ENCODE peak calls at places on chromosome 14, in nine cellular contexts. P, O, V, A, X, Z, U, T and N are unnamed samples.

GRCh38 chr14:50229646-50230045 is 1.7 kb downstream of the SOS2 start:
- DNase-seq in P (no peak), O (no peak), V (no peak), A (no peak), X (no peak), Z (no peak), U (no peak), T (no peak), N (no peak)

GRCh38 chr14:81931828-81932227 is 398.2 kb upstream of the SEL1L start:
- DNase-seq in P (no peak), O (no peak), V (no peak), A (no peak), X (no peak), Z (no peak), U (no peak), T (no peak), N (no peak)

GRCh38 chr14:89378119-89378518 is 38.9 kb downstream of the FOXN3 start:
- DNase-seq in P (no peak), O (peak), V (no peak), A (no peak), X (no peak), Z (peak), U (peak), T (peak), N (peak)

GRCh38 chr14:80239631-80240030 is 28.3 kb upstream of the DIO2 start:
- DNase-seq in P (no peak), O (no peak), V (no peak), A (no peak), X (no peak), Z (no peak), U (no peak), T (peak), N (no peak)

GRCh38 chr14:54673193-54674121 is 106.5 kb downstream of the SAMD4A start:
- DNase-seq in P (no peak), O (peak), V (no peak), A (no peak), X (no peak), Z (no peak), U (no peak), T (peak), N (no peak)

GRCh38 chr14:51302319-51303030 is 62.4 kb downstream of the TMX1 start:
- DNase-seq in P (no peak), O (no peak), V (no peak), A (no peak), X (no peak), Z (no peak), U (no peak), T (peak), N (peak)

GRCh38 chr14:84857571-84857970 is 672.4 kb upstream of the FLRT2 start:
- DNase-seq in P (no peak), O (no peak), V (no peak), A (no peak), X (no peak), Z (no peak), U (no peak), T (peak), N (peak)

GRCh38 chr14:80211143-80212024 is at the start of gene DIO2:
- DNase-seq in P (no peak), O (no peak), V (no peak), A (no peak), X (peak), Z (no peak), U (no peak), T (peak), N (peak)

GRCh38 chr14:44812672-44813071 is 149.1 kb downstream of the KLHL28 start:
- DNase-seq in P (no peak), O (no peak), V (no peak), A (no peak), X (no peak), Z (no peak), U (no peak), T (no peak), N (no peak)

GRCh38 chr14:103558071-103558882 is 4.2 kb downstream of the BAG5 start:
- DNase-seq in P (no peak), O (no peak), V (peak), A (no peak), X (peak), Z (no peak), U (no peak), T (peak), N (peak)

GRCh38 chr14:39426605-39427004 is 5.6 kb downstream of the FBXO33 start:
- DNase-seq in P (no peak), O (peak), V (no peak), A (no peak), X (no peak), Z (no peak), U (no peak), T (peak), N (peak)

GRCh38 chr14:56422703-56423213 is 156.8 kb upstream of the TMEM260 start:
- DNase-seq in P (no peak), O (peak), V (peak), A (peak), X (peak), Z (peak), U (peak), T (peak), N (peak)

GRCh38 chr14:48398675-48399282 is 723.4 kb upstream of the MDGA2 start:
- DNase-seq in P (no peak), O (peak), V (no peak), A (no peak), X (no peak), Z (no peak), U (peak), T (peak), N (peak)

GRCh38 chr14:35400707-35401421 is 3.7 kb downstream of the NFKBIA start:
- DNase-seq in P (no peak), O (no peak), V (no peak), A (peak), X (no peak), Z (no peak), U (no peak), T (peak), N (peak)

GRCh38 chr14:68012861-68013260 is 193.3 kb downstream of the RAD51B start:
- DNase-seq in P (no peak), O (no peak), V (no peak), A (no peak), X (no peak), Z (no peak), U (no peak), T (no peak), N (no peak)

GRCh38 chr14:85867450-85867849 is 337.5 kb downstream of the FLRT2 start:
- DNase-seq in P (no peak), O (no peak), V (no peak), A (no peak), X (no peak), Z (no peak), U (peak), T (no peak), N (peak)

GRCh38 chr14:20559461-20559904 is 1.4 kb downstream of the RNASE9 start:
- DNase-seq in P (no peak), O (no peak), V (no peak), A (no peak), X (no peak), Z (no peak), U (no peak), T (no peak), N (no peak)

GRCh38 chr14:49464885-49465284 is 121.3 kb downstream of the RPS29 start:
- DNase-seq in P (no peak), O (no peak), V (no peak), A (no peak), X (no peak), Z (no peak), U (peak), T (peak), N (no peak)

GRCh38 chr14:33014710-33015109 is 76.0 kb downstream of the NPAS3 start:
- DNase-seq in P (no peak), O (no peak), V (no peak), A (no peak), X (no peak), Z (no peak), U (no peak), T (no peak), N (no peak)

GRCh38 chr14:57323703-57324102 is 54.9 kb downstream of the AP5M1 start:
- DNase-seq in P (no peak), O (no peak), V (no peak), A (no peak), X (no peak), Z (no peak), U (no peak), T (no peak), N (no peak)

GRCh38 chr14:64745511-64746041 is 41.4 kb downstream of the PLEKHG3 start:
- DNase-seq in P (no peak), O (peak), V (no peak), A (no peak), X (no peak), Z (no peak), U (no peak), T (peak), N (no peak)

GRCh38 chr14:51521764-51522163 is 129.9 kb upstream of the FRMD6 start:
- DNase-seq in P (no peak), O (peak), V (no peak), A (no peak), X (no peak), Z (peak), U (no peak), T (peak), N (no peak)

GRCh38 chr14:34926552-34926951 is 51.4 kb upstream of the BAZ1A start:
- DNase-seq in P (no peak), O (no peak), V (no peak), A (no peak), X (no peak), Z (no peak), U (no peak), T (peak), N (no peak)

GRCh38 chr14:68271996-68272395 is 452.4 kb downstream of the RAD51B start:
- DNase-seq in P (no peak), O (no peak), V (no peak), A (no peak), X (no peak), Z (no peak), U (no peak), T (no peak), N (no peak)

GRCh38 chr14:77892381-77892871 is 92.5 kb downstream of the ADCK1 start:
- DNase-seq in P (no peak), O (peak), V (no peak), A (no peak), X (peak), Z (no peak), U (no peak), T (peak), N (peak)

GRCh38 chr14:50620341-50620740 is 47.8 kb downstream of the SAV1 start:
- DNase-seq in P (no peak), O (peak), V (no peak), A (no peak), X (no peak), Z (no peak), U (no peak), T (peak), N (peak)

GRCh38 chr14:50839696-50840095 is 8.7 kb upstream of the NIN start:
- DNase-seq in P (no peak), O (no peak), V (no peak), A (no peak), X (no peak), Z (no peak), U (no peak), T (no peak), N (no peak)

GRCh38 chr14:39368261-39368959 is 63.8 kb downstream of the FBXO33 start:
- DNase-seq in P (no peak), O (peak), V (no peak), A (peak), X (no peak), Z (peak), U (peak), T (peak), N (peak)

GRCh38 chr14:30005114-30005698 is 77.6 kb upstream of the PRKD1 start:
- DNase-seq in P (no peak), O (peak), V (no peak), A (no peak), X (no peak), Z (peak), U (peak), T (peak), N (peak)

GRCh38 chr14:65255029-65255545 is 152.8 kb upstream of the MAX start:
- DNase-seq in P (no peak), O (peak), V (no peak), A (no peak), X (no peak), Z (no peak), U (peak), T (peak), N (peak)

GRCh38 chr14:38964630-38965029 is 138.4 kb downstream of the SEC23A start:
- DNase-seq in P (no peak), O (peak), V (no peak), A (no peak), X (no peak), Z (peak), U (no peak), T (peak), N (peak)

GRCh38 chr14:76272774-76273173 is 103.2 kb upstream of the ESRRB start:
- DNase-seq in P (no peak), O (no peak), V (no peak), A (no peak), X (no peak), Z (no peak), U (no peak), T (no peak), N (no peak)

GRCh38 chr14:101598159-101598558 is 36.9 kb downstream of the DIO3 start:
- DNase-seq in P (no peak), O (no peak), V (peak), A (peak), X (peak), Z (no peak), U (no peak), T (no peak), N (no peak)

GRCh38 chr14:101598571-101599233 is 37.4 kb downstream of the DIO3 start:
- DNase-seq in P (no peak), O (no peak), V (peak), A (no peak), X (peak), Z (no peak), U (no peak), T (no peak), N (no peak)

GRCh38 chr14:101595349-101595748 is 34.1 kb downstream of the DIO3 start:
- DNase-seq in P (no peak), O (no peak), V (peak), A (no peak), X (no peak), Z (no peak), U (no peak), T (no peak), N (no peak)

GRCh38 chr14:101595887-101596721 is 34.8 kb downstream of the DIO3 start:
- DNase-seq in P (peak), O (no peak), V (peak), A (peak), X (peak), Z (no peak), U (no peak), T (no peak), N (no peak)

DNA sequence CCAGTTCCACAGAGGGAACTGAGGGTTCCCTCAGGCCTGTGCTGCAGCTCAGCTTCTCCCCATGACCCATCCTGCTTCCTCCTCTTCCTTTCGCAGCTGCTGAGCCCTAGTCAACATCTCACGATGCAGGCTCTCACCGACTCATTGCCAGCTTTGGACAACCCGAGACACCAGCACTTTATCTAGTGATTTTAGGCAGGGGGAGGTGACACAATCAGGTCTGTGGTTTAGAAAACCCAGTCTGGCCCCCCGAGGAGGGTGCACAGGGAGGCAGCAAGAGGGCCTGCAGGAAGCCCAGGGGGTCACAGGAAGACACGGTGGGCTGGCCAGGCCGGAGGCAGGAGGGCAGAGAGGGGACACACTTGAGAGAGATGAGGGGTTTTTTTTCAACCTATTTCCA is 35.4 kb downstream of the DIO3 start:
- DNase-seq in P (no peak), O (no peak), V (peak), A (no peak), X (peak), Z (no peak), U (no peak), T (no peak), N (no peak)
- H3K4me3 ChIP-seq in P (peak), O (no peak), V (no peak), A (no peak), X (no peak), Z (no peak), U (no peak), T (no peak), N (no peak)

GRCh38 chr14:31933716-31934115 is 143.4 kb upstream of the ARHGAP5 start:
- DNase-seq in P (no peak), O (no peak), V (no peak), A (no peak), X (no peak), Z (no peak), U (no peak), T (peak), N (no peak)

GRCh38 chr14:31936100-31936499 is 141.0 kb upstream of the ARHGAP5 start:
- DNase-seq in P (no peak), O (no peak), V (peak), A (peak), X (no peak), Z (no peak), U (no peak), T (peak), N (no peak)

GRCh38 chr14:31935406-31935805 is 141.7 kb upstream of the ARHGAP5 start:
- DNase-seq in P (no peak), O (no peak), V (no peak), A (no peak), X (no peak), Z (no peak), U (no peak), T (peak), N (no peak)

GRCh38 chr14:31932675-31933074 is 144.4 kb upstream of the ARHGAP5 start:
- DNase-seq in P (no peak), O (no peak), V (no peak), A (no peak), X (no peak), Z (no peak), U (no peak), T (no peak), N (no peak)

DNA sequence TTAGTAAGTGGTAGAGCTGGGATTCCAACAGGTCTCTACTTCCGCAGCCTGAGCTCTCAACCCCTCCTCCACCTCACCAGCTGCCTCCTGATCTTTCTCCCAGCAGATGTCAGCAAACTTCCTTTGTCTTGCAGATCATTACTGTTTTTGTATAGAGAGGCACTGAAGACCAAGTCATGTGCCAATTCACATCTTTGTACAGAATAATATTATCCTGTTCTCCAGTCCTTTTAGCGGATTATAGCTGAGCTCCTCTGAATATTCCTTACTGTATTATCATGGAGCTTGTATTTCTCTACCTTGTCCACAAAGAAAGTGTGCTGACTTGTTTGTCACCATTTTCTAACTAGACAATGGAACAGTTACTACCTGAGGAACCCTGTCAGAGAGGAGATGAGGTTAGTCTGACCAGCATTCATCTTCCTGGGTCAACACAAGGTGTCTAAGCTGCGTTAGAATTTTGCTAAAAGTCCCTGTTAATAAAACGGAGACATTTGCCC is 142.3 kb upstream of the ARHGAP5 start:
- DNase-seq in P (no peak), O (peak), V (peak), A (peak), X (peak), Z (no peak), U (peak), T (peak), N (peak)
- TF ChIP-seq CTCF in P (no peak), O (peak), V (peak), A (peak), X (peak), Z (peak), U (peak), T (peak), N (peak)

GRCh38 chr14:73613419-73613963 is 1.2 kb downstream of the ACOT6 start:
- DNase-seq in P (no peak), O (no peak), V (no peak), A (no peak), X (no peak), Z (no peak), U (no peak), T (no peak), N (no peak)
- H3K4me3 ChIP-seq in P (no peak), O (no peak), V (peak), A (no peak), X (peak), Z (no peak), U (peak), T (no peak), N (peak)

DNA sequence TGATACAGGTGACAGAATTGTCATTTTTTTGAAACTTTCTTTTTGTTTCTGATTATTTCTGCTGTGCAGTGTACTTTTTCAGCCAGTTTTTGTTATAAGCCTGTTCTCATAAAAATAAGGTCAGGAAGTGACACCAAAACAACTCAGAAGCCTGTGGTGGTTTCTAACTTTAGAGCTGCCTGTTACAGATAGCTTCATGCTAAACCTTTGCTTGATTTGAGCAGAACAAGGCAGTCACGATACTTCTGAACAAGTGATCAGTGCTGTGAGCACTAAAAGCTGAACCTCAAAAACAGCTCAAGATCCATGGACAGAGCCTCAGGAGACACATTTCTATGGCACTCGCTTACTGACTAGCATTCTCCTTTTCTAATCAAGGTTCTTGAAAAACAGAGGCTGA is 82.0 kb downstream of the PRKCH start:
- DNase-seq in P (no peak), O (no peak), V (no peak), A (no peak), X (no peak), Z (no peak), U (no peak), T (no peak), N (no peak)
- TF ChIP-seq CTCF in P (no peak), O (no peak), V (no peak), A (no peak), X (no peak), Z (no peak), U (no peak), T (no peak), N (no peak)

GRCh38 chr14:95478309-95478708 is 38.1 kb downstream of the SYNE3 start:
- DNase-seq in P (no peak), O (no peak), V (no peak), A (no peak), X (no peak), Z (no peak), U (no peak), T (no peak), N (no peak)

GRCh38 chr14:95477411-95478089 is 38.9 kb downstream of the SYNE3 start:
- DNase-seq in P (no peak), O (no peak), V (no peak), A (no peak), X (no peak), Z (no peak), U (no peak), T (no peak), N (no peak)

GRCh38 chr14:95479494-95479893 is 37.0 kb downstream of the SYNE3 start:
- DNase-seq in P (no peak), O (no peak), V (no peak), A (no peak), X (no peak), Z (no peak), U (no peak), T (no peak), N (no peak)

GRCh38 chr14:95480109-95480886 is 36.2 kb downstream of the SYNE3 start:
- DNase-seq in P (peak), O (peak), V (no peak), A (peak), X (peak), Z (no peak), U (no peak), T (peak), N (no peak)

GRCh38 chr14:95478818-95479217 is 37.6 kb downstream of the SYNE3 start:
- DNase-seq in P (no peak), O (no peak), V (no peak), A (no peak), X (no peak), Z (no peak), U (no peak), T (no peak), N (no peak)
- H3K4me3 ChIP-seq in P (no peak), O (no peak), V (no peak), A (no peak), X (no peak), Z (no peak), U (no peak), T (no peak), N (no peak)